ENCODE peak calls at places on chromosomes 4 and X, in eight cellular contexts. F is NB4, H is sigmoid colon, Z is aorta, X is astrocyte, P is foreskin fibroblast, N is cardiac muscle cell, G is mammary epithelial cell. A is an unnamed sample.

GRCh38 chrX:136909706-136910564 is 29.4 kb upstream of the RBMX start:
- DNase-seq in G (peak), X (peak), F (peak), N (peak), Z (peak), P (peak), H (peak), A (peak)

GRCh38 chr4:150308824-150309472 is 230.7 kb downstream of the DCLK2 start:
- DNase-seq in Z (no peak), X (peak), F (no peak), N (no peak), G (peak), P (peak), H (no peak), A (no peak)

GRCh38 chr4:145195167-145195952 is 15.0 kb upstream of the OTUD4 start:
- DNase-seq in X (no peak), H (no peak), P (no peak), G (peak), F (peak), N (no peak), Z (no peak), A (no peak)

GRCh38 chr4:182492456-182492855 is 249.3 kb downstream of the TENM3 start:
- DNase-seq in P (peak), N (no peak), H (no peak), G (peak), Z (no peak), X (peak), F (no peak), A (peak)

GRCh38 chrX:103417933-103418332 is 41.6 kb downstream of the BEX3 start:
- DNase-seq in H (no peak), N (no peak), G (no peak), X (no peak), F (no peak), Z (no peak), P (no peak), A (no peak)

GRCh38 chr4:87835192-87835591 is 2.4 kb downstream of the MEPE start:
- DNase-seq in X (no peak), P (no peak), H (no peak), Z (no peak), G (no peak), F (no peak), N (no peak), A (no peak)

GRCh38 chrX:115561605-115562491 is 874 bp downstream of the PLS3 start:
- DNase-seq in G (peak), Z (peak), F (no peak), P (peak), H (peak), N (peak), X (no peak), A (no peak)

GRCh38 chr4:87521757-87522374 is 7.3 kb downstream of the SPARCL1 start:
- DNase-seq in Z (no peak), N (no peak), P (peak), X (peak), G (peak), F (peak), H (no peak), A (peak)

GRCh38 chrX:48520976-48521352 is 644 bp upstream of the EBP start:
- DNase-seq in P (no peak), Z (no peak), F (peak), H (no peak), G (no peak), X (no peak), N (no peak), A (no peak)

GRCh38 chr4:155609455-155610059 is 57.1 kb upstream of the GUCY1A1 start:
- DNase-seq in P (no peak), X (no peak), F (no peak), H (no peak), Z (no peak), G (peak), N (no peak), A (no peak)

GRCh38 chrX:10441464-10441863 is 178.9 kb downstream of the MID1 start:
- DNase-seq in Z (no peak), X (no peak), N (no peak), P (no peak), H (no peak), G (no peak), F (no peak), A (no peak)

GRCh38 chr4:4857809-4858508 is 1.5 kb upstream of the MSX1 start:
- DNase-seq in N (no peak), X (no peak), H (peak), Z (no peak), G (no peak), F (no peak), P (no peak), A (no peak)

GRCh38 chrX:71976753-71977152 is 66.1 kb downstream of the NHSL2 start:
- DNase-seq in N (no peak), P (no peak), H (no peak), G (no peak), X (no peak), F (peak), Z (no peak), A (no peak)

GRCh38 chrX:95640226-95640625 is 1044.4 kb upstream of the DIAPH2 start:
- DNase-seq in G (no peak), X (no peak), N (no peak), P (no peak), F (no peak), Z (no peak), H (no peak), A (no peak)

GRCh38 chr4:80465238-80465637 is 129.7 kb downstream of the CFAP299 start:
- DNase-seq in H (no peak), G (no peak), N (no peak), X (no peak), Z (no peak), F (no peak), P (no peak), A (no peak)

GRCh38 chr4:179867300-179867878 is 2375.8 kb upstream of the TENM3 start:
- DNase-seq in F (peak), N (peak), P (no peak), G (peak), X (peak), Z (peak), H (no peak), A (no peak)

GRCh38 chr4:110049951-110050925 is 137.6 kb downstream of the EGF start:
- DNase-seq in X (no peak), N (peak), G (peak), Z (no peak), H (no peak), P (peak), F (peak), A (no peak)

GRCh38 chrX:123740006-123740405 is 7.2 kb upstream of the THOC2 start:
- DNase-seq in F (no peak), G (no peak), N (no peak), H (no peak), X (no peak), P (no peak), Z (no peak), A (no peak)

GRCh38 chrX:152824841-152825374 is 5.6 kb downstream of the CETN2 start:
- DNase-seq in Z (no peak), P (peak), H (no peak), G (peak), X (no peak), F (no peak), N (no peak), A (no peak)

GRCh38 chr4:133058701-133059100 is 90.4 kb upstream of the PCDH10 start:
- DNase-seq in F (no peak), N (peak), H (no peak), G (no peak), Z (no peak), P (no peak), X (no peak), A (no peak)

GRCh38 chrX:13898084-13898483 is 81.2 kb upstream of the GPM6B start:
- DNase-seq in P (peak), F (peak), X (no peak), Z (no peak), H (no peak), G (peak), N (peak), A (peak)

GRCh38 chr4:38800366-38800765 is 4.2 kb downstream of the TLR1 start:
- DNase-seq in P (no peak), X (no peak), G (no peak), H (no peak), F (no peak), Z (no peak), N (no peak), A (no peak)

GRCh38 chr4:93182722-93183121 is 645.8 kb upstream of the ATOH1 start:
- DNase-seq in F (no peak), Z (no peak), H (no peak), N (no peak), G (peak), P (no peak), X (no peak), A (no peak)

GRCh38 chrX:21972721-21973120 is 32.2 kb downstream of the SMS start:
- DNase-seq in G (no peak), H (no peak), N (no peak), Z (peak), X (peak), F (peak), P (no peak), A (peak)

GRCh38 chr4:8699479-8700145 is 107.0 kb downstream of the CPZ start:
- DNase-seq in Z (no peak), F (no peak), X (no peak), H (peak), P (no peak), N (no peak), G (no peak), A (no peak)

GRCh38 chr4:36786519-36786918 is 458.0 kb upstream of the NWD2 start:
- DNase-seq in Z (no peak), G (no peak), N (no peak), P (no peak), X (peak), F (no peak), H (no peak), A (peak)

GRCh38 chrX:110442631-110443030 is 84.0 kb downstream of the RTL9 start:
- DNase-seq in X (peak), G (peak), Z (no peak), F (peak), H (no peak), N (peak), P (no peak), A (no peak)

GRCh38 chrX:104564921-104565703 is 887 bp upstream of the IL1RAPL2 start:
- DNase-seq in F (no peak), N (no peak), P (no peak), X (no peak), G (peak), H (no peak), Z (no peak), A (no peak)

GRCh38 chrX:104565791-104566687 is at the start of gene IL1RAPL2:
- DNase-seq in G (peak), N (peak), Z (no peak), P (no peak), X (no peak), H (no peak), F (no peak), A (no peak)

GRCh38 chrX:104567506-104567905 is 1.5 kb downstream of the IL1RAPL2 start:
- DNase-seq in N (no peak), F (no peak), G (no peak), Z (no peak), H (no peak), P (no peak), X (no peak), A (no peak)

GRCh38 chrX:104566921-104567501 is 1.0 kb downstream of the IL1RAPL2 start:
- DNase-seq in Z (no peak), N (peak), P (no peak), G (peak), X (no peak), F (no peak), H (no peak), A (no peak)

GRCh38 chrX:104568304-104568915 is 2.4 kb downstream of the IL1RAPL2 start:
- DNase-seq in H (no peak), G (no peak), Z (no peak), X (no peak), N (peak), F (no peak), P (no peak), A (no peak)
- H3K4me3 ChIP-seq in H (no peak), G (no peak), Z (no peak), X (no peak), N (no peak), F (no peak), P (no peak), A (no peak)

DNA sequence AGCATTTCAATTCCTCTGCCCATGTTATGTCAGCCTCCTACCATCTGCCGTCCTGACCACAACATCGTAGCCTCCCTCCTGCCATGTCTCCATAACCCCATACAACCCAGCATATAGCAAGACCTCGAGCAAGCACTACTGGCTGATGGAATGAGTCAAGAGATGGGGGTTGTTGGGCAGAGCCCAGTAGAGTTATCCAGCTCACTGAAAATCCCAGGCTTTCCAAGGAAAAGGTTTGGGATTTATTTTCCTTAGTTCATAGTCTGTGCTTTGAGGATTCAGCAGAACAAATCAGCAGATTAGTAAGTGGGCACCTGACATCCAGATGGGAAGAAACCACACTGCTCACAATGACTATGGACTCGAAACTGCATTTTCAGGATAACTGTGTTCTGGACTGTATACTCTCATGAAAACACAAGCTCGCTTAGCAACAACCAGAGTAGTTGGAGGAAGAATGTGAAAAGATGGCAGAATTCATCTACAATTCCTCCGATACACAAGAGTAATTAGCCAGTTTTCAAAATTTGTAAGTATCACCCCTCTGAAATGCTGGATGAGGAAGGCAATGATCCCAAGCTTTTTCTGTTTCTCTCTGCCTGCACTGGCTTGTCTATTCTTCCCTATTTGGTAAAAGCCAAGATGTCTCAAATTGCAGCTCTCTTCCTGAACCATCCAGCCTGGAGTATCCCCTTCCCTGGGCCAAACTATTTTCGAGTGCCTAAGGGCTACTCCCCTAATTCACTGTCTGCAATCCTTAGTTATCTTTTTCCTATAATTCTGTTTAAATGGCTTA is 186.2 kb upstream of the TBL1X start:
- DNase-seq in Z (no peak), H (no peak), P (no peak), X (no peak), G (no peak), F (peak), N (no peak), A (no peak)
- H3K4me3 ChIP-seq in Z (no peak), H (no peak), P (peak), X (no peak), G (no peak), F (no peak), N (no peak), A (no peak)

GRCh38 chrX:53049127-53049517 is 533 bp downstream of the GPR173 start:
- DNase-seq in N (no peak), H (no peak), P (no peak), Z (no peak), X (no peak), F (no peak), G (no peak), A (no peak)
- H3K4me3 ChIP-seq in N (peak), H (peak), P (peak), Z (peak), X (peak), F (no peak), G (no peak), A (peak)

GRCh38 chr4:26732356-26732755 is 128.3 kb upstream of the STIM2 start:
- DNase-seq in X (no peak), G (no peak), P (no peak), Z (no peak), H (no peak), F (no peak), N (no peak), A (no peak)
- H3K4me3 ChIP-seq in X (no peak), G (no peak), P (no peak), Z (no peak), H (no peak), F (no peak), N (no peak), A (no peak)

GRCh38 chr4:15375707-15376106 is 52.1 kb upstream of the C1QTNF7 start:
- DNase-seq in P (no peak), Z (no peak), N (no peak), X (no peak), G (no peak), H (no peak), F (no peak), A (no peak)
- H3K4me3 ChIP-seq in P (no peak), Z (no peak), N (no peak), X (no peak), G (no peak), H (no peak), F (no peak), A (no peak)

GRCh38 chr4:168569066-168569908 is 72.4 kb downstream of the PALLD start:
- DNase-seq in H (no peak), X (peak), G (peak), F (no peak), N (no peak), Z (no peak), P (no peak), A (no peak)
- H3K4me3 ChIP-seq in H (no peak), X (no peak), G (peak), F (no peak), N (no peak), Z (no peak), P (no peak), A (no peak)

DNA sequence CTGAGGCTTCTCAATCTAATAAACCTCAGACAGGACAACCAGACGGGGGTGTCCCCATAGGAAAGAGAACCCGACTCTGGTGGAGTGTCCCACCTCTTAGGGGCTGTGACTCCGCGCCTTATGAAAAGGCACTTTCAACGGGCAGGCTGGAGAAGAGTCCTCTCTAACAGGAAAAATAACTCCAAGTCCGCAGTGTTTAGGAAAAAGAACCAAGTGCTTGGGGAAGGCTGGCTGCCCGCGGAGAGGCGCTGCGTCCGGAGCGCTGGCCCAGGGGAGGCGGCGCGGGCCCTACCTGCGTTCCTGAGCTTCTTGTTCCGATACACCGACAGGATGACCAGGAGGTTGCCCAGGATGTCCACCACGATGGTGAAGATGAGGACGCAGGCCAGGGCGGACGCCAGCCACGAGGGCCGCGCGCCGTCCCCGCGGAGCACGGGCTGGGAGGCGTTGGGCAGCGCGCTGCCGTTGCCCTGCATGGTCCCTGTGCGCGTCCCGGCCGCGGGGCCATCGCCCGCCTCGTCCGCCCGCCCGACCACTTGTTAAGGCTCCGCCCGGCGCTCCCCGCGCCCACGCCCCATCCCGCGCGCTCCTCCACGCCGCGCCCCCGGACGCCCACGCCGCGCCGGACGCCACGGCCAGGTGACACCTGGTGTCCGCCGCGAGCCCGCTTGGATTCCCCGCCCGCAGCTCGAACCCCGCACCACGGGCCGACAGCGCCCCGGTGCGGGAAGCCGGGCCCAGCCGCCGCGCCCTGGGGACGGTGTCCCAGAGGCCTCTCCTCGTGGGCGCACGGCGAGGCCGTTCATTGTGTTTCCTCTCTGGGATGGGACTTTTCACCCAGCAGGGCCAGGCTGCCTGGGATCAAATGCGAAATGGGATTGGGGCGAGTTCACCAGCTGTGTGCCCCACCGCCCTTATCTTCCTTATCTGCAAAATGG is at the start of gene MTNR1A:
- DNase-seq in G (no peak), P (no peak), Z (no peak), N (peak), F (no peak), H (no peak), X (peak), A (no peak)
- H3K4me3 ChIP-seq in G (peak), P (peak), Z (no peak), N (peak), F (no peak), H (peak), X (peak), A (peak)

DNA sequence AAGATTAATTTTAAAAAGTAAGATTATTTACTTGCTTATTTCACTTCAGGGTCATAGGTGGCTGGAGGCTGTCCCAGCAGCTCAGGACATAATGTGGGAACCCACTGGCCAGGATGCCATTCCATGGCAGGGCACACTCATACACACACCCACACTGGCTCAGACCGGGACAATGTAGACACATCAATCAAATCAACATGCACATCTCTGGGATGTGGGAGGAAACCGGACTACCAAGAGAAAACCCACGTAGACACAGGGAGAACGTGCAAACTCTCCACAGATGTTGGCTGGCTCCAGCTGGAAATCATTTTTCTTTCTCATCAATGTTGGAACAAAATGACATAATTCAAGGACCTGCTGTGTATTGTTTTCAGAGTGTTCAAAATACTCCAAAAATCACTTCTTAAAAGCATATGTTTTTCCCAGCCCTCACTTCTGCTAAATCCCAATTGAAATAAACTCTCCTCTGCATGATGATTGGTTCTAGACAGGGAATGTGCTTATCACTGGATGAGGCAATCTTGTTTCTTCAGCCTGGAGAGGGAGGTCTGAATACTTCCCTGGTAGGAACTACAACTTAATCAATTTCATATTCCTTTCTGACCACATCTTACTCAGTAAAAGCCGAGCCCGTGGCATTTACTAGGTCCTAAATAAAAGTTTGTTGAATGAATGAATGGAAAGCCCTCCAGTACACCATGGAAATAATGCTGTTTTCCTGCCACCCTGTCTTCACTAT is 18.6 kb upstream of the CPE start:
- DNase-seq in F (no peak), X (peak), Z (no peak), P (no peak), G (no peak), H (no peak), N (no peak), A (peak)
- H3K4me3 ChIP-seq in F (no peak), X (no peak), Z (no peak), P (no peak), G (no peak), H (no peak), N (no peak), A (no peak)

DNA sequence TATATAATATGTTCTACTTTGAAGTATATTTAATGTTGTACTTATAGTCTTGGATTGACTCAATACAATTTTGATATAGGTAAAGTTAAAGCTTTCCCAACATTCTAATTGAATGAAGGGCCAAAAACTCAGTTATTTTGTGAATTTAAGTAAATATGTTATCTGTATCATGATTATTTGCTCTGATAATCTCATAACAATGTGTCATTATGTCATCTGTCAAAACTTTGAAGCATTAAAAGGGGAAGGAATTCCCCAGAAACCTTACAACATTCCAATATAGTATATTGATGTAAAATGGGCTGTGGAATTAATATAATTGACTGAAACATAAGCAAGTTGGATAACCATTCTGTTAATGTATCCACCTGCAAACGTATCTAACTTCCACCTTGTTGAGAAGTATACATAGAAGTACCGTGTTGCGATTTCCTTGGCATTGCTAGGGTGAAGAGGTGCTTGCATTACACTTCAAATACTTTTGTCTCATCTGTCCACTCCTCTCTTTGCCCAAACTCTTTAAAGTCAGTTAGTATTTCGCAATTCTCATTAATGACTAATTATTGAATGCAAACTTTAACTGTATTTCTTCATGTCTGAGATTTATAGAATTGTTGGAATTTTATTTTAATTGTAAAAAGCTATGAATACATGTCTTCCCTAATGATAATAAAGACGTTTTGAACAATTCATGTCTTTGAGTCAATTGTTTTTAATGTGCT is 1982.1 kb upstream of the ADGRL3 start:
- DNase-seq in Z (no peak), N (no peak), H (no peak), P (no peak), G (no peak), F (no peak), X (no peak), A (no peak)
- H3K4me3 ChIP-seq in Z (no peak), N (no peak), H (no peak), P (no peak), G (no peak), F (no peak), X (no peak), A (no peak)

A was measured in skeletal muscle cell.